ENCODE peak calls at places on chromosomes 5 and 9, in six cellular contexts. O is trophoblast cell, C is breast epithelium, T is gastrocnemius medialis, B is HL-60, G is cardiac muscle cell. I is an unnamed sample.

GRCh38 chr9:32603914-32604852 is 31.2 kb upstream of the NDUFB6 start:
- DNase-seq in O (peak; percentile 82), B (no peak), T (no peak), C (no peak), G (no peak), I (peak; percentile 14)

GRCh38 chr5:29367176-29367833 is 1826.2 kb upstream of the CDH6 start:
- DNase-seq in O (no peak), C (no peak), B (no peak), T (no peak), G (no peak), I (no peak)

GRCh38 chr9:127583605-127584053 is 28.4 kb upstream of the STXBP1 start:
- DNase-seq in G (peak; percentile 69), B (no peak), O (peak; percentile 87), C (no peak), T (no peak), I (no peak)

GRCh38 chr9:135908334-135909204 is 1.2 kb upstream of the CAMSAP1 start:
- DNase-seq in G (no peak), T (no peak), O (no peak), B (no peak), C (peak; percentile 43), I (no peak)

GRCh38 chr5:10503321-10503720 is 60.5 kb upstream of the ANKRD33B start:
- DNase-seq in G (no peak), B (no peak), O (no peak), T (no peak), C (no peak), I (no peak)

GRCh38 chr5:137646761-137647160 is 89.1 kb downstream of the KLHL3 start:
- DNase-seq in G (no peak), C (no peak), B (no peak), O (no peak), T (no peak), I (no peak)

GRCh38 chr9:76733096-76733495 is 31.1 kb upstream of the PCA3 start:
- DNase-seq in G (no peak), O (no peak), B (no peak), C (no peak), T (no peak), I (no peak)

GRCh38 chr5:77262685-77263084 is 52.2 kb downstream of the PDE8B start:
- DNase-seq in B (no peak), O (no peak), C (no peak), G (no peak), T (no peak), I (no peak)

GRCh38 chr5:84197542-84197941 is 187.1 kb downstream of the EDIL3 start:
- DNase-seq in G (no peak), B (no peak), C (no peak), O (no peak), T (no peak), I (no peak)

GRCh38 chr9:111429175-111429574 is 55.0 kb downstream of the ECPAS start:
- DNase-seq in C (no peak), G (no peak), O (no peak), T (no peak), B (no peak), I (no peak)

GRCh38 chr5:38556599-38557308 is at the start of gene LIFR:
- DNase-seq in C (peak; percentile 81), G (peak; percentile 92), O (peak; percentile 63), B (no peak), T (peak; percentile 59), I (peak; percentile 40)

GRCh38 chr9:130501645-130502044 is 56.9 kb downstream of the ASS1 start:
- DNase-seq in G (no peak), B (no peak), T (no peak), O (no peak), C (no peak), I (no peak)

GRCh38 chr9:84101892-84102632 is 121.5 kb downstream of the RMI1 start:
- DNase-seq in O (no peak), T (no peak), G (no peak), C (no peak), B (no peak), I (no peak)

GRCh38 chr9:131762356-131762932 is 22.6 kb upstream of the RAPGEF1 start:
- DNase-seq in G (peak; percentile 67), C (peak; percentile 77), O (peak; percentile 46), T (peak; percentile 21), B (peak; percentile 39), I (no peak)

GRCh38 chr5:107672212-107673105 is 1.7 kb upstream of the EFNA5 start:
- DNase-seq in O (peak; percentile 82), C (peak; percentile 68), G (peak; percentile 98), B (no peak), T (no peak), I (peak; percentile 99)

GRCh38 chr5:44740655-44741054 is 68.1 kb upstream of the MRPS30 start:
- DNase-seq in T (no peak), G (no peak), B (no peak), C (no peak), O (no peak), I (no peak)

GRCh38 chr9:16753256-16753655 is 117.2 kb downstream of the BNC2 start:
- DNase-seq in O (no peak), C (no peak), G (no peak), T (no peak), B (no peak), I (no peak)

GRCh38 chr5:124932791-124933600 is 186.6 kb upstream of the ZNF608 start:
- DNase-seq in G (peak; percentile 57), T (no peak), O (no peak), B (no peak), C (no peak), I (no peak)

GRCh38 chr9:8860925-8861324 is 1061.3 kb upstream of the DMAC1 start:
- DNase-seq in O (no peak), G (peak; percentile 73), C (no peak), B (no peak), T (no peak), I (no peak)

GRCh38 chr9:99181621-99182020 is 40.1 kb downstream of the ALG2 start:
- DNase-seq in O (peak; percentile 20), B (no peak), G (peak; percentile 77), T (no peak), C (no peak), I (no peak)

GRCh38 chr5:133902521-133903118 is 65.8 kb downstream of the C5orf15 start:
- DNase-seq in C (no peak), T (no peak), G (peak; percentile 19), O (no peak), B (no peak), I (no peak)

GRCh38 chr5:177132504-177133118 is 962 bp upstream of the NSD1 start:
- DNase-seq in G (peak; percentile 53), T (no peak), O (no peak), C (peak; percentile 55), B (no peak), I (no peak)

GRCh38 chr9:113164536-113165300 is 13.9 kb downstream of the SLC31A2 start:
- DNase-seq in B (no peak), O (no peak), T (peak; percentile 55), C (no peak), G (peak; percentile 77), I (no peak)

GRCh38 chr5:134490255-134490924 is 35.1 kb upstream of the JADE2 start:
- DNase-seq in C (no peak), T (no peak), G (no peak), O (no peak), B (no peak), I (no peak)

GRCh38 chr5:115844321-115844817 is 2.6 kb downstream of the AP3S1 start:
- DNase-seq in B (no peak), C (no peak), O (no peak), T (no peak), G (no peak), I (no peak)
- H3K4me3 ChIP-seq in B (peak overlapping the region; percentile 10), C (no peak overlapping the region), O (no peak overlapping the region), T (no peak overlapping the region), G (no peak overlapping the region), I (no peak overlapping the region)

GRCh38 chr5:66089384-66089783 is 54.7 kb upstream of the SREK1 start:
- DNase-seq in O (no peak), B (no peak), C (no peak), G (no peak), T (no peak), I (no peak)
- H3K4me3 ChIP-seq in O (no peak overlapping the region), B (no peak overlapping the region), C (no peak overlapping the region), G (no peak overlapping the region), T (no peak overlapping the region), I (no peak overlapping the region)

GRCh38 chr9:36597412-36598178 is 24.9 kb downstream of the MELK start:
- DNase-seq in C (no peak), O (no peak), B (no peak), G (peak; percentile 78), T (no peak), I (no peak)
- H3K4me3 ChIP-seq in C (no peak overlapping the region), O (no peak overlapping the region), B (no peak overlapping the region), G (no peak overlapping the region), T (no peak overlapping the region), I (no peak overlapping the region)

GRCh38 chr5:151087475-151087874 is 6.6 kb upstream of the TNIP1 start:
- DNase-seq in O (no peak), C (no peak), B (no peak), G (no peak), T (no peak), I (no peak)

GRCh38 chr5:151085517-151086031 is 4.7 kb upstream of the TNIP1 start:
- DNase-seq in B (no peak), T (no peak), O (no peak), C (no peak), G (peak; percentile 82), I (no peak)

GRCh38 chr5:151084363-151084762 is 3.5 kb upstream of the TNIP1 start:
- DNase-seq in G (peak; percentile 83), C (no peak), O (no peak), B (no peak), T (no peak), I (no peak)

GRCh38 chr5:151086905-151087360 is 6.1 kb upstream of the TNIP1 start:
- DNase-seq in T (no peak), B (no peak), G (no peak), O (no peak), C (no peak), I (no peak)

GRCh38 chr5:151086192-151086869 is 5.5 kb upstream of the TNIP1 start:
- DNase-seq in B (no peak), C (no peak), T (no peak), O (no peak), G (no peak), I (no peak)
- H3K4me3 ChIP-seq in B (no peak overlapping the region), C (no peak overlapping the region), T (no peak overlapping the region), O (no peak overlapping the region), G (no peak overlapping the region), I (no peak overlapping the region)